ENCODE peak calls at places on chromosomes 11 and 22, in five cellular contexts. G is HCT116, I is HepG2, Q is SK-N-SH, J is H1. V is an unnamed sample.

GRCh38 chr11:125373426-125374391 is 122.4 kb downstream of the FEZ1 start:
- DNase-seq in I (no peak), Q (no peak), J (no peak), G (no peak), V (no peak)

GRCh38 chr22:30885591-30885990 is 83.0 kb downstream of the MORC2 start:
- DNase-seq in G (no peak), I (no peak), Q (no peak), J (no peak), V (no peak)

GRCh38 chr22:40238425-40239344 is 61.0 kb downstream of the TNRC6B start:
- DNase-seq in Q (no peak), G (no peak), I (no peak), J (no peak), V (peak; percentile 30)

GRCh38 chr11:66607126-66607834 is 9.2 kb upstream of the RBM14 start:
- DNase-seq in I (peak; percentile 82), J (no peak), Q (no peak), G (no peak), V (no peak)

GRCh38 chr11:58502004-58502403 is 5.9 kb downstream of the OR5B21 start:
- DNase-seq in J (no peak), G (no peak), Q (no peak), I (no peak), V (no peak)

GRCh38 chr11:64511966-64512365 is 79.1 kb upstream of the SLC22A12 start:
- DNase-seq in J (no peak), G (no peak), Q (no peak), I (no peak), V (no peak)

GRCh38 chr11:26331911-26332571 is at the start of gene ANO3:
- DNase-seq in G (no peak), J (peak; percentile 88), Q (peak; percentile 88), I (peak; percentile 67), V (no peak)

GRCh38 chr22:18076060-18076497 is 1.7 kb upstream of the PEX26 start:
- DNase-seq in J (no peak), Q (peak; percentile 72), G (peak; percentile 75), I (peak; percentile 86), V (peak; percentile 85)

GRCh38 chr11:11370263-11371060 is 17.4 kb upstream of the CSNK2A3 start:
- DNase-seq in J (no peak), I (no peak), Q (no peak), G (no peak), V (no peak)

GRCh38 chr22:45905326-45905923 is 71.5 kb downstream of the WNT7B start:
- DNase-seq in J (no peak), G (no peak), Q (no peak), I (no peak), V (no peak)
- H3K4me3 ChIP-seq in J (no peak overlapping the region), G (no peak overlapping the region), Q (no peak overlapping the region), I (no peak overlapping the region), V (no peak overlapping the region)

DNA sequence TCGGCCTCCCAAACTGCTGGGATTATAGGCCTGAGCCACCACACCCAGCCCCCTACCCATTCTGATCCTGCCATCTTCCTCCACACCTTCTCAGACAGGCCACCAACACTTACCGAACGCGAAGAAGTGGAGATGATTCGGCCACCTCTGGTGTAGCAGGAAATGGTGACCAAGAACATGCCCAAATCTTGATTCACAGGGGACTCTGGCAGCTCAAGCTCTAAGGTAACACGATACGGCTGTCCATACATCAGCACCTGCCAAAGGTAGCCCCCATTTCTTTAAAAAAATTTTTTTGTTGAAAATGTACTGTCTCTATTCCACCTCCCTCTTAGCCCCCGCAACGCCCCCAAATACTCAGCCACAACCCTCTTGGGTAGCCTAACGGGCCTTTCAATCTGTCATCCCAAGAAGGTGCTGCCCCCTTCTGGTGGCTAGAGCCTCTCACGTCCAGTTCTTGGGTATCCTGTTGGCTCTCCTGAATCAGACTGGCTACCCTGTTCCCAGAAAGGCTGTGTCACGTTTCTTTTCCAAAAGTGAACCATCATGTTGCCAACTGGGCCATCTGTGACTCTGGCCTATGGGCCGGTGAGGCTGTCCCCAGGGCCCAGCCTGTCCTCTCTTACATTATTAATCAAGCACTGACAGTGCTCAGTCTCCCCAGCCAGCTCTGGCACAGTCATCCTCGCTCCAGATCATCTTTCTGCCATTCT is 5.3 kb upstream of the LRRN4CL start:
- DNase-seq in G (peak; percentile 72), Q (peak; percentile 81), J (no peak), I (peak; percentile 70), V (peak; percentile 46)
- TF ChIP-seq SIN3A in G (no peak), Q (peak; percentile 36), J (no peak), I (no peak), V (no peak)

DNA sequence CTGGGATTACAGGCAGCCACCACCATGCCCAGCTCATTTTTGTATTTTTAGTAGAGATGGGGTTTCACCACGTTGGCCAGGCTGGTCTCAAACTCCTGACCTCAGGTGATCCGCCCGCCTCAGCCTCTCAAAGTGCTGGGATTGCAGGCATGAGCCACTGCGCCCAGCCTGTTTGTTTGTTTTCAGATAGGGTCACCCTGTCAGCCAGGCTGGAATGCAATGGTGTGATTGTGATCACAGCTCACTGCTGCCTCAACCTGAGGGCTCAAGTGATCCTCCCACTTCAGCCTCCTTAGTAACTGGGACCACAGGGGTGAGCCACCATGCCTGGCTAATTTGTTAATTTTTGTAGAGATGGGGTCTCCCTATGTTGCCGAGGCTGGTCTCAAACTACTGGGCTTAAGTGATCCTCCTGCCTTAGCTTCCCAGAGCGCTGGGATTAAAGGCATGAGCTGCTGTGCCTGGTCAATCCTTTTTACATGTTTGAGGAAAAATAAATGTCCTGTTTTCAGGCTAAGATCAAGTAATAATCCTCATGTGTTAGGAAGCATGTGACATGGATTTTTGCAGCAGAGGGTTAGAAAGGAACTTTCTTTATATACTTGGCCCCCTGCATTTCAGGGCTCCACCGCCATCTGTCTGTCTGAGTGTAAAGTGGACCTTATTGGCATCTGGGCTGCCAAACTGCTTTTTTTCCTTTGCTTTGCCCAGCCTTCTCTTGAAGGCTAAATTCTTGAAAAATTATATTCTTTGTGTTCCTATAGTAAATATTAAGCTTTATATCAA is 4.8 kb upstream of the SLC3A2 start:
- DNase-seq in J (no peak), I (peak; percentile 56), G (no peak), Q (no peak), V (no peak)
- H3K27ac ChIP-seq in J (no peak overlapping the region), I (peak overlapping the region; percentile 23), G (peak overlapping the region; percentile 26), Q (no peak overlapping the region), V (no peak overlapping the region)

GRCh38 chr22:37659897-37660708 is 1.6 kb downstream of the PDXP start:
- DNase-seq in Q (no peak), J (no peak), G (no peak), I (no peak), V (no peak)

GRCh38 chr22:37659066-37659896 is 758 bp downstream of the PDXP start:
- DNase-seq in I (peak; percentile 73), J (no peak), G (no peak), Q (peak; percentile 72), V (no peak)

GRCh38 chr22:37655252-37655563 is 3.3 kb upstream of the PDXP start:
- DNase-seq in G (no peak), I (no peak), Q (no peak), J (no peak), V (no peak)

GRCh38 chr22:37658133-37659065 is at the start of gene PDXP:
- DNase-seq in J (peak; percentile 99), Q (peak; percentile 98), G (peak; percentile 100), I (peak; percentile 99), V (peak; percentile 96)

DNA sequence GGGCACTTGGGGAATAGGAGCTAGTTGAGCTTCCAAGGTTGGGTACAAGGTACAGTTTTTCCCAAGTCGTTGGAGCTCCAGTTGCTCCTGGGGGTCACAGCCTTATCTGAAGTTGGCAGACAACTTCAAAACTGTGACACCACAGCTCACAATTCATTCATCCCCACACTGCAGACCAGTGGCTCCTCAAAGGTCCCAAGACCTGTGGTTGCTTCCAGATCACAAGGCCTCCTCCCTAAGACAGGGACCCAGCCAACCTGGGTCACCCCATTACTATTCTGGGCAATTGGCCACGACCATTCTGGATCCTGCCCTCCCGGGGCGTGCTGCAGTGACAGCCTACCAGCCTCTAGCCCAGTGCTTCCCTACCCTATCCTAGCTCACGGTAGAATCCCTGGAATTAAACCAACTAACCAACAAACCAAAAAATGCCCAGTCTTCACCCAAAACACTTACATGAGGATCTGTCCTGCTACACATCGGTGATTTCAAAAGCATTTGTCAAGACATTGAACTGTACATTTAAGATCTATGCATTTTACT is 862 bp upstream of the PDXP start:
- DNase-seq in I (no peak), J (no peak), Q (peak; percentile 75), G (no peak), V (no peak)
- H3K4me3 ChIP-seq in I (peak overlapping the region; percentile 97), J (peak overlapping the region; percentile 94), Q (peak overlapping the region; percentile 69), G (peak overlapping the region; percentile 55), V (peak overlapping the region; percentile 88)

DNA sequence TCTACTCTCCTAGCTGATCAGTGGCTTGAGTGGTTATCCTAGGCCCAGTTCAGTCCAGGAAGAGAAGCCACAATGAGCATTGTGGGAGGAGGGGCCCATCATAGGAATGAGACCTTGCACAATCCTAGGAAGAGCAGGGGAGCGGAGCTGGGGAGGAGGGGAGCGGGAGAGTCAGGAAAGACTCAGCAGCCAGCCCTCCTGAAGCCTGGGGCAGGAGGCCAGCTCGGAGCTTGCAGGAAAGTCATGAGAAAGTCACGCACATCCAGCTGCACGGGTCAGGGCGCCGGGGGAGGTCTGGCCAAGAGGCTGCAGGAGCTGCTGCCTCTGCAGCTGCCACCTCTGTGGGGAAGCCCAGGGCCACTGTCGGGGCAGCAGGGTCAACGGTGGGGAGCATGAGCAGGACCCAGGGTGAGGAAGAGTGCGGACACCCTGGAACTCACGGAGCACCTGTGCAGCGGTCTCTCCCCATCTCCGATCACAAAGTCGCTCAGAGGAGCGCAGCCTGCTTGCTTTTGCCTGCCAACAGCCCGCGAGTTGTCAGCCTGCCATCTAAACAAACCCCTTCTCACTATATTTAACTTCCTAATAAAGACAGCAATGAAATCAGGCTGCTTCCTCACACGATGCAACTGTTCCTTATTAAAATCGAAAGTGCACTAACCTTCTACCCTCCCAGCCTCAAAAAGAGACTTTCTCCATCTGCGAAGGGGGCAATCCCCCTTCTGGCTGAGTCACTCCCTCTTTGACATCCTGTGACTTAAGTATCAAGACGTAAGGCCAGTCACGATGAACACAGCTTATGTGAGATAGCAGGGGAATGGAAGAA is 52.8 kb upstream of the RTL6 start:
- DNase-seq in I (no peak), G (no peak), Q (no peak), J (no peak), V (peak; percentile 35)
- TF ChIP-seq SIN3A in I (no peak), G (no peak), Q (no peak), J (no peak), V (no peak)